ENCODE peak calls at places on chromosomes 6 and 20, in four cellular contexts. X is mesenchymal stem cell, C is mammary epithelial cell, Z is kidney. Q is an unnamed sample.
A peak's percentile ranks its signal among the peaks of the same experiment; 100 is the strongest.

GRCh38 chr20:24578605-24579004 is 109.2 kb downstream of the SYNDIG1 start:
- DNase-seq in X (no peak), C (no peak), Z (peak; percentile 26), Q (no peak)

GRCh38 chr6:120147218-120147871 is 797.8 kb upstream of the MAN1A1 start:
- DNase-seq in Z (no peak), C (peak; percentile 11), X (no peak), Q (no peak)

GRCh38 chr6:32940656-32941411 is at the start of gene HLA-DMB:
- DNase-seq in C (peak; percentile 65), X (peak; percentile 82), Z (peak; percentile 63), Q (peak; percentile 64)

GRCh38 chr6:167973092-167973880 is 24.2 kb upstream of the KIF25 start:
- DNase-seq in Z (no peak), X (no peak), C (no peak), Q (no peak)

GRCh38 chr6:39078695-39079094 is 30.1 kb downstream of the GLP1R start:
- DNase-seq in Z (no peak), C (no peak), X (no peak), Q (no peak)

GRCh38 chr6:656460-657252 is at the start of gene HUS1B:
- DNase-seq in X (no peak), C (no peak), Z (peak; percentile 69), Q (no peak)

GRCh38 chr6:163340201-163340887 is 74.2 kb upstream of the QKI start:
- DNase-seq in X (no peak), Z (no peak), C (no peak), Q (no peak)

GRCh38 chr6:106163446-106163965 is 77.4 kb downstream of the PRDM1 start:
- DNase-seq in C (no peak), Z (no peak), X (peak; percentile 79), Q (peak; percentile 74)

GRCh38 chr6:159826004-159826403 is 25.9 kb downstream of the PNLDC1 start:
- DNase-seq in X (no peak), C (no peak), Z (no peak), Q (no peak)

GRCh38 chr6:36028088-36028886 is 679 bp downstream of the MAPK14 start:
- DNase-seq in C (peak; percentile 27), Z (peak; percentile 89), X (peak; percentile 48), Q (peak; percentile 23)

GRCh38 chr6:105989178-105989577 is 97.0 kb upstream of the PRDM1 start:
- DNase-seq in C (no peak), X (no peak), Z (no peak), Q (no peak)

GRCh38 chr6:18242062-18242851 is 22.1 kb downstream of the DEK start:
- DNase-seq in C (peak; percentile 90), X (peak; percentile 82), Z (no peak), Q (peak; percentile 90)

GRCh38 chr6:46632053-46632452 is 20.6 kb downstream of the CYP39A1 start:
- DNase-seq in Z (no peak), C (no peak), X (no peak), Q (no peak)
- H3K9ac ChIP-seq in Z (no peak overlapping the region), C (no peak overlapping the region), X (no peak overlapping the region), Q (no peak overlapping the region)

GRCh38 chr6:81925201-81925600 is 172.7 kb upstream of the TENT5A start:
- DNase-seq in C (no peak), X (no peak), Z (no peak), Q (no peak)

GRCh38 chr6:81933648-81934047 is 181.2 kb upstream of the TENT5A start:
- DNase-seq in X (no peak), C (no peak), Z (no peak), Q (peak; percentile 58)

GRCh38 chr6:81934936-81935335 is 182.5 kb upstream of the TENT5A start:
- DNase-seq in C (no peak), X (no peak), Z (no peak), Q (peak; percentile 61)

GRCh38 chr6:81933089-81933488 is 180.6 kb upstream of the TENT5A start:
- DNase-seq in C (no peak), X (no peak), Z (no peak), Q (no peak)

DNA sequence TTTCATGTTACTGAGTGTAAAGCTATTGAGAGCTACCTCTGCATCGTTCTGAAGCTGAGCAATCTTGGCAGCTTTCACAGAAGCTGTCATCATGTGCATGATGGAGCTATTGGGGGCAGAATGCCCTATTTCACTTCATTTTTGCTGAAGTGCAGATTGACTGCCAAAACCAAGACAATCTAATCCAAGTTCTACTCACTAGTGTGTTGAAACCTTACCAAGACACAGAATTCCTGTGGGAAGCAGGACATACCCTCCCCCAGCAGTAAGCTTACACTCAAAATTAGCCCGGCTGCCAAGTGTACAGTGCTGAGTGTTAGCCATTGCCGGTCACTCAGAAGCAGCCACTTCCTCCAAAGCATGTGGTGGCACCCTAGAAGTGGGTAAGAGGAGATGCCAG is 177.3 kb upstream of the TENT5A start:
- DNase-seq in X (no peak), Z (no peak), C (no peak), Q (peak; percentile 63)
- H3K4me3 ChIP-seq in X (no peak overlapping the region), Z (no peak overlapping the region), C (no peak overlapping the region), Q (no peak overlapping the region)

DNA sequence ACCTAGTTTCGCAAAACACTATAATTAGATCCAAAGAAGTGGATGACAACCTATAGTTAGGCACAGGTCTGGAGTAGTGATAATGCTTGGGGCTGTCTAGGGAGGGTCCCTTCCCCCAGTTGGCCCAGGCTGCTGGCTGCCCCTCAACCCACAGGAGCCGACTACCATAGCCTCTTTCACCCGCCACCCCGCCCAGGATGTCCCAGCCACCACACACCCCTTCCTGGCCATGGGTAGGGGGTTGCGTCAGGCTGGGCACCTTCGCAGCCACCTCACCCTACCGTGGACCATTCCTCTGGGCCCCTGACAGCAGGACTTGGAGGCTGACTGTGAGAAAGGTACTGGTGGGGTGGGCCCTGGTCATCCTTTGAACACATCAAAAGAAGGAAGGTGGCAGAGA is 8.5 kb downstream of the TFEB start:
- DNase-seq in X (no peak), Z (peak; percentile 66), C (no peak), Q (no peak)
- H3K9ac ChIP-seq in X (no peak overlapping the region), Z (no peak overlapping the region), C (no peak overlapping the region), Q (no peak overlapping the region)

GRCh38 chr20:57747889-57748456 is 38.2 kb upstream of the PMEPA1 start:
- DNase-seq in C (no peak), X (no peak), Z (peak; percentile 56), Q (no peak)
- H3K4me3 ChIP-seq in C (no peak overlapping the region), X (peak overlapping the region; percentile 72), Z (no peak overlapping the region), Q (no peak overlapping the region)

Q was measured in fibroblast of lung.